ENCODE peak calls at places on chromosomes 16 and 17, in four cellular contexts. H, J, A and M are unnamed samples.
A peak's percentile ranks its signal among the peaks of the same experiment; 100 is the strongest.

GRCh38 chr17:29838961-29839360 is 91.1 kb downstream of the SSH2 start:
- DNase-seq in H (no peak), A (no peak), J (no peak), M (no peak)

GRCh38 chr16:84360170-84360569 is 8.2 kb upstream of the ATP2C2 start:
- DNase-seq in A (no peak), J (peak; percentile 44), H (no peak), M (no peak)

GRCh38 chr17:700504-701094 is 14.0 kb downstream of the VPS53 start:
- DNase-seq in J (no peak), H (no peak), A (no peak), M (no peak)

GRCh38 chr17:27480699-27481098 is 24.5 kb downstream of the KSR1 start:
- DNase-seq in J (no peak), H (no peak), A (no peak), M (no peak)

GRCh38 chr16:52539197-52539596 is 7.7 kb downstream of the TOX3 start:
- DNase-seq in H (no peak), A (no peak), J (no peak), M (no peak)

GRCh38 chr17:2179615-2180295 is 123.8 kb downstream of the SMG6 start:
- DNase-seq in A (no peak), H (peak; percentile 81), J (no peak), M (peak; percentile 94)

GRCh38 chr17:41777579-41778188 is 8.8 kb downstream of the JUP start:
- DNase-seq in A (peak; percentile 47), J (peak; percentile 77), H (peak; percentile 83), M (peak; percentile 94)

GRCh38 chr16:28317040-28317880 is 24.9 kb downstream of the SBK1 start:
- DNase-seq in J (peak; percentile 47), A (no peak), H (peak; percentile 41), M (no peak)

GRCh38 chr17:66715745-66716156 is 119.2 kb upstream of the CACNG5 start:
- DNase-seq in A (peak; percentile 16), J (no peak), H (no peak), M (peak; percentile 70)

GRCh38 chr16:56353054-56353921 is 72.1 kb downstream of the AMFR start:
- DNase-seq in J (peak; percentile 39), H (no peak), A (no peak), M (no peak)

GRCh38 chr16:2686912-2687507 is 4.7 kb downstream of the KCTD5 start:
- DNase-seq in J (peak; percentile 79), A (no peak), H (no peak), M (no peak)

GRCh38 chr17:46170609-46171432 is 22.4 kb downstream of the KANSL1 start:
- DNase-seq in J (no peak), H (no peak), A (no peak), M (no peak)

GRCh38 chr17:7885357-7886226 is 3.0 kb upstream of the CHD3 start:
- DNase-seq in H (peak; percentile 36), J (peak; percentile 79), A (no peak), M (no peak)

GRCh38 chr17:7042507-7043194 is 1.2 kb downstream of the SLC16A11 start:
- DNase-seq in A (no peak), H (no peak), J (peak; percentile 62), M (no peak)

GRCh38 chr17:39765159-39765558 is 27.4 kb downstream of the GRB7 start:
- DNase-seq in J (no peak), H (no peak), A (no peak), M (no peak)

GRCh38 chr16:86568677-86569623 is 2.3 kb downstream of the FOXC2 start:
- DNase-seq in A (no peak), J (no peak), H (no peak), M (no peak)

GRCh38 chr17:1110844-1111598 is 68.8 kb downstream of the ABR start:
- DNase-seq in J (peak; percentile 79), A (peak; percentile 44), H (peak; percentile 68), M (peak; percentile 53)

GRCh38 chr16:72859581-72859980 is 188.3 kb downstream of the ZFHX3 start:
- DNase-seq in A (no peak), H (no peak), J (no peak), M (no peak)

GRCh38 chr16:80437707-80438106 is 103.1 kb upstream of the DYNLRB2 start:
- DNase-seq in H (no peak), A (no peak), J (no peak), M (no peak)
- TF ChIP-seq CTCF in H (no peak), A (no peak), J (no peak), M (no peak)

DNA sequence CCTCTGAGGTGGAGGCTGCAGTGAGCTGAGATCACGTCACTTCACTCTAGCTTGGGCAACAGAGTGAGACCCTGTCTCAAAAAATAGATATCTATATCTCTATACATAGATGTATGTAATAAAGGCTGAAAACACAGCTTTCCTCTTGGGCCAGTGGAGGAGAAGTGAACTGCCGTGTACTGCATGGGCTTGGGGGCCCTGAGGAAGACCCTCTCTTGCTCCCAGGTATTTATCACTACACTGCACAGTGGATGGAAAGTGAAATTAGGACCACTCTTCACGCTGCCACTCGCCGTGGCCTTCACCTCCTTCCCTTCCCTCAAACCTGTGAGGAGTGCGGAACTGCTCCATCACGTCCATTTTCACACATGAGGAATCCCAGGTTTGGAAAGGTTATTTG is 68.8 kb upstream of the SIAH1 start:
- DNase-seq in A (no peak), J (no peak), H (no peak), M (no peak)
- H3K4me3 ChIP-seq in A (no peak overlapping the region), J (no peak overlapping the region), H (no peak overlapping the region), M (no peak overlapping the region)

GRCh38 chr17:11239379-11239970 is 1.5 kb upstream of the SHISA6 start:
- DNase-seq in J (no peak), H (no peak), A (no peak), M (no peak)

GRCh38 chr17:11240841-11241610 is at the start of gene SHISA6:
- DNase-seq in A (no peak), J (no peak), H (no peak), M (no peak)

GRCh38 chr17:11241611-11242226 is 706 bp downstream of the SHISA6 start:
- DNase-seq in A (no peak), J (no peak), H (no peak), M (no peak)

GRCh38 chr17:11238710-11239109 is 2.3 kb upstream of the SHISA6 start:
- DNase-seq in H (no peak), J (no peak), A (no peak), M (no peak)

GRCh38 chr17:11240041-11240801 is 792 bp upstream of the SHISA6 start:
- DNase-seq in H (no peak), A (no peak), J (no peak), M (no peak)
- TF ChIP-seq CTCF in H (peak; percentile 12), A (no peak), J (no peak), M (no peak)

DNA sequence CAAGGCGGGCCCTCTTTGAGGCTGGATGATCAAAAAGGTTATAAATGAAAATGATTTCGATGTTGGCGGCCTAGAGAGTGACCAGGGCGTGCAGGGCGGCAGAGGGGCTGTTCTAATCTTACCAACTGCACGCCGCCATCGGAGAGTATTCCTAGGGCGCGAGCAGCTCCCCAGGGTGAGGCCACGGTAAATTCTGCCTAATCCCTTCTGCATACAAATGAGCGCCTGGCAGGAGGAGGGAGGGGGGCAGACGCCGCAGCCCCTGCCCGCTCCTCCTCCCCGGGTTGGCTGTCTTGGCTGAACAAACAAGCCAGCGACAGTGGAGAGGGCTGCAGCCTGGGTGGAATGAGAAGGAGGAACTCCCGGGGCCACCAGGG is 183.5 kb downstream of the C16orf78 start:
- DNase-seq in H (no peak), A (no peak), J (no peak), M (no peak)
- H3K4me3 ChIP-seq in H (no peak overlapping the region), A (no peak overlapping the region), J (no peak overlapping the region), M (no peak overlapping the region)

GRCh38 chr16:48999508-48999907 is 282.1 kb downstream of the CBLN1 start:
- DNase-seq in A (no peak), H (no peak), J (no peak), M (no peak)

GRCh38 chr16:48997081-48997615 is 284.5 kb downstream of the CBLN1 start:
- DNase-seq in J (no peak), H (no peak), A (no peak), M (no peak)

GRCh38 chr16:49000594-49000993 is 281.0 kb downstream of the CBLN1 start:
- DNase-seq in A (no peak), H (no peak), J (no peak), M (no peak)

GRCh38 chr16:48999034-48999433 is 282.6 kb downstream of the CBLN1 start:
- DNase-seq in H (no peak), J (no peak), A (no peak), M (no peak)

GRCh38 chr16:48997946-48998345 is 283.7 kb downstream of the CBLN1 start:
- DNase-seq in J (no peak), H (no peak), A (no peak), M (no peak)
- TF ChIP-seq CTCF in J (no peak), H (no peak), A (no peak), M (no peak)

GRCh38 chr17:81401727-81402529 is 6.7 kb downstream of the BAHCC1 start:
- DNase-seq in J (no peak), A (no peak), H (peak; percentile 61), M (no peak)
- H3K4me3 ChIP-seq in J (no peak overlapping the region), A (peak overlapping the region; percentile 36), H (peak overlapping the region; percentile 96), M (peak overlapping the region; percentile 50)

GRCh38 chr17:58304735-58305486 is 23.7 kb downstream of the TSPOAP1 start:
- DNase-seq in J (no peak), H (no peak), A (no peak), M (no peak)

GRCh38 chr17:58305626-58306025 is 23.0 kb downstream of the TSPOAP1 start:
- DNase-seq in J (no peak), A (no peak), H (no peak), M (no peak)

GRCh38 chr17:58302171-58302918 is 21.6 kb upstream of the MPO start:
- DNase-seq in A (no peak), J (no peak), H (no peak), M (no peak)

GRCh38 chr17:58302919-58303551 is 22.3 kb upstream of the MPO start:
- DNase-seq in A (no peak), J (no peak), H (no peak), M (no peak)

GRCh38 chr17:58303981-58304734 is 23.4 kb upstream of the MPO start:
- DNase-seq in H (peak; percentile 40), A (no peak), J (no peak), M (no peak)
- TF ChIP-seq CTCF in H (peak; percentile 70), A (peak; percentile 85), J (peak; percentile 52), M (peak; percentile 79)

GRCh38 chr17:50481648-50482047 is 3.0 kb downstream of the RSAD1 start:
- DNase-seq in H (no peak), J (no peak), A (no peak), M (no peak)

GRCh38 chr17:50480854-50481490 is 2.3 kb downstream of the RSAD1 start:
- DNase-seq in J (no peak), A (no peak), H (no peak), M (no peak)

GRCh38 chr17:50482110-50482509 is 3.5 kb downstream of the RSAD1 start:
- DNase-seq in J (peak; percentile 60), A (no peak), H (no peak), M (no peak)

GRCh38 chr17:50483266-50483665 is 4.6 kb downstream of the RSAD1 start:
- DNase-seq in A (no peak), J (peak; percentile 49), H (no peak), M (no peak)

GRCh38 chr17:50482516-50482915 is 3.9 kb downstream of the RSAD1 start:
- DNase-seq in J (peak; percentile 92), A (peak; percentile 78), H (peak; percentile 93), M (peak; percentile 96)
- H3K4me3 ChIP-seq in J (no peak overlapping the region), A (no peak overlapping the region), H (peak overlapping the region; percentile 23), M (no peak overlapping the region)